ENCODE peak calls at places on chromosomes 2 and 18, in five cellular contexts. R, J, O, A and G are unnamed samples.

GRCh38 chr18:39389800-39390379 is 1824.3 kb upstream of the CELF4 start:
- DNase-seq in R (no peak), J (peak; percentile 33), O (no peak), A (peak; percentile 15), G (no peak)

GRCh38 chr2:240458044-240458899 is 22.8 kb downstream of the GPC1 start:
- DNase-seq in R (no peak), J (no peak), O (no peak), A (no peak), G (no peak)

GRCh38 chr2:206004004-206004693 is 81.8 kb downstream of the INO80D start:
- DNase-seq in R (no peak), J (peak; percentile 53), O (peak; percentile 45), A (peak; percentile 39), G (peak; percentile 14)

GRCh38 chr2:199975297-199975895 is 20.0 kb downstream of the MAIP1 start:
- DNase-seq in R (no peak), J (no peak), O (no peak), A (no peak), G (no peak)

GRCh38 chr2:188181884-188182283 is 109.8 kb upstream of the GULP1 start:
- DNase-seq in R (no peak), J (no peak), O (no peak), A (no peak), G (no peak)

GRCh38 chr2:219252570-219252899 is 508 bp upstream of the TUBA4B start:
- DNase-seq in R (no peak), J (no peak), O (peak; percentile 26), A (no peak), G (peak; percentile 43)

GRCh38 chr2:107772380-107772779 is 54.3 kb upstream of the RGPD4 start:
- DNase-seq in R (no peak), J (no peak), O (no peak), A (no peak), G (no peak)

GRCh38 chr18:57921708-57922107 is 118.6 kb upstream of the ATP8B1 start:
- DNase-seq in R (no peak), J (peak; percentile 12), O (peak; percentile 55), A (no peak), G (no peak)

GRCh38 chr2:65128297-65129190 is 1.4 kb downstream of the RAB1A start:
- DNase-seq in R (no peak), J (no peak), O (no peak), A (no peak), G (no peak)

GRCh38 chr18:62618735-62619134 is 95.9 kb downstream of the ZCCHC2 start:
- DNase-seq in R (no peak), J (no peak), O (no peak), A (no peak), G (no peak)

GRCh38 chr2:173815778-173816177 is 149.4 kb downstream of the SP3 start:
- DNase-seq in R (no peak), J (no peak), O (peak; percentile 57), A (no peak), G (no peak)

GRCh38 chr18:37484893-37485834 is 80.4 kb downstream of the CELF4 start:
- DNase-seq in R (no peak), J (no peak), O (peak; percentile 68), A (peak; percentile 43), G (no peak)

GRCh38 chr2:189297446-189297845 is 117.9 kb upstream of the COL5A2 start:
- DNase-seq in R (no peak), J (no peak), O (no peak), A (no peak), G (no peak)

GRCh38 chr2:1613078-1613445 is 131.3 kb downstream of the PXDN start:
- DNase-seq in R (no peak), J (no peak), O (no peak), A (no peak), G (peak; percentile 16)

GRCh38 chr2:96953611-96954489 is 32.5 kb downstream of the FAM178B start:
- DNase-seq in R (no peak), J (no peak), O (no peak), A (no peak), G (no peak)

GRCh38 chr2:104378853-104379374 is 475.0 kb upstream of the POU3F3 start:
- DNase-seq in R (no peak), J (peak; percentile 4), O (peak; percentile 5), A (peak; percentile 3), G (peak; percentile 77)

GRCh38 chr2:17584689-17585088 is 44.2 kb downstream of the VSNL1 start:
- DNase-seq in R (no peak), J (no peak), O (no peak), A (no peak), G (no peak)

GRCh38 chr2:129903586-129904425 is 75.7 kb upstream of the RAB6C start:
- DNase-seq in R (no peak), J (no peak), O (peak; percentile 4), A (no peak), G (peak; percentile 55)

GRCh38 chr2:138365581-138365980 is 136.0 kb upstream of the SPOPL start:
- DNase-seq in R (no peak), J (no peak), O (no peak), A (no peak), G (no peak)
- TF ChIP-seq USF2 in R (no peak), J (no peak), O (no peak), A (no peak), G (no peak)

DNA sequence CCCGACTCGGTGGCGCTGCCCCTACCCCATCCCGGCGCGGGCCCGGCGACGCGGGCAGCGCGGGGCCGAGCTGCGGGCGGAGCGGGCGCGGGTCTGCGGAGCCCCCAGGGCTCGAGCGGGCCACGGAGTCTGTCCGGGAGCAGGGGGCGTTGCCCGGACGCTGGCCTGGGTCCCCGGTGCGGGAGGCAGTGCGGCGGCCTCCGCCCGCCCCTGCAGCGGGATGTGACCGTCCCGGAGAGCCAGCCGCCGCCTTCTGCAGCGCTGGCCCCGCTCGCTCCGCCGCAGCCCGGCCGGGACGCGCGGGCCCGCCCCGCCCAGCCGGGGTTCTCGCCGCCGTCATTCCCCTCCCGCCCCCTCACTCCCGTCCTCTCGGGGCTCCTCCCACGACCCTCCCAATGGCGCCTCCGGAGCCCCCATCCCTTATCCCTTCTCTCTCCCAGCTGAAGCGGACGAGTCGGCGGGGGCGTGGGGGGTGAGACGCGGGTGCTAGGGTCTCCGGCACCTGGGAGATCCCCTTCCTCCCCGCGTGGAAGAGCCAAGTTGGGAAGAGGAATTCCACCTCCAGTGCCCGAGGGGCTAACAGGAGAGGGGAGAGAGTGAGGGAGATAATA is at the start of gene FNDC4:
- DNase-seq in R (no peak), J (no peak), O (peak; percentile 41), A (no peak), G (peak; percentile 94)
- TF ChIP-seq POLR2AphosphoS5 in R (no peak), J (no peak), O (no peak), A (no peak), G (peak; percentile 46)

DNA sequence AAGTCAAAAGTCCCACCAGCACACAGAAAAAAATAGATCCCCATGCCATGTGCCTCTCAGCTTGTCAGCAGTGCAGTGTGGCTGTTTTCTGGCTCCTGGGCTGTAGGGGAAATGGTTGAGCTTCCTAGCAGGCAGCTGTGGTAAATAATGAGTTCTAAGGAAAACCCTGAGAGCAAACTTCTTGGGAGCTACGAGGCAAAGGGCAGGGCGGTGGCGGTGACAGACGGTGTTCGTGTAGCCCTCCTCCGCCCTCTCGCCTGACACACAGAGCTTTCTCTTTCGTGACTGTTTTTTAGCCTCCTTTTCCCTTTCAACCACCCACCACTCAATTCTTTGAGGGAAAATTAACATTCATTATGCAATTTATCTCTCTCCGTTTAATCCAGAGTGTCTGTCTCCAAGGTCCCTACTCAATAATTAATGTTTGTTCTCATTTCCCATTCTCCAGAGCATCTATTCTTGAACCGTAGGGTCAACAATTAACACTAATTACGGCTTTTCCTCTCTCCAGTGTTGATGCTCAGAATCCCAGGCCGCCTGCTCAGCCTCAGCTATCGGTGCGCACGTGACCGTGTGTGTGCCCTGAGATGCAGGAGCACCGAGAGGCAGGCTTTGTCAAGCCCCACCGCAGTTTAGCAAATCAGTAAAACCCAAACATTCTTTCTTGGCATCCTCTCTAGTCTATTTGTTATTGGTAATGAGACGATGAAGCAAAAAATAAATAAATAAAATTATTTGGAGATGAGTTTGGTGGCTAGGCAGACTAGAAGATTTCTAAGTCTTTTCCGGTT is 50.1 kb downstream of the KIAA2012 start:
- DNase-seq in R (no peak), J (no peak), O (no peak), A (no peak), G (no peak)
- TF ChIP-seq USF2 in R (no peak), J (no peak), O (peak; percentile 29), A (peak; percentile 63), G (no peak)

DNA sequence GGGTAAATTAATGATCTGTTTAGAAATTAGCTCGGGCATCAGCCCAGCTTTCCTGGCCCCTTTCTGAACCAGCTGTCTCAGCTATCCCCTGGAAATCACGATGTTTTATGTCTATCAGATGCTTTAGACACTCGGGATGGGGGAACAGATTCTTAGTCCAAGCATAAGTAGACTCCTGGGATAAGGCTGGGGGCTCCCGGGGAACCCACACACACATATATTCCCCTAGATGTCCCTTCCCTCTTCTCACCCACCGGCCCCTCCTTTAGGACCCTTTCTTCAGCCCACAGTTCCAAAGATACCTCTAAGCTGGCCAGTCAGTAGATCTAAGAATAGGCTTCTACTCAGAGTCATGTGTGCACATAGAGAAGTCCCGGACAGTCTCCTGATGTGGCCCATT is 151.5 kb upstream of the COPS8 start:
- DNase-seq in R (no peak), J (no peak), O (no peak), A (no peak), G (no peak)
- TF ChIP-seq POLR2AphosphoS5 in R (no peak), J (no peak), O (no peak), A (no peak), G (no peak)

GRCh38 chr2:85802337-85803103 is 48.7 kb downstream of the ATOH8 start:
- DNase-seq in R (no peak), J (no peak), O (no peak), A (no peak), G (no peak)
- TF ChIP-seq USF2 in R (no peak), J (no peak), O (no peak), A (no peak), G (no peak)

GRCh38 chr2:230323385-230324106 is 3.4 kb upstream of the SP140L start:
- DNase-seq in R (no peak), J (peak; percentile 64), O (peak; percentile 69), A (no peak), G (peak; percentile 79)
- TF ChIP-seq POLR2AphosphoS5 in R (no peak), J (peak; percentile 58), O (no peak), A (no peak), G (no peak)

GRCh38 chr2:40165503-40165867 is 286.4 kb downstream of the SLC8A1 start:
- DNase-seq in R (no peak), J (no peak), O (no peak), A (no peak), G (no peak)
- TF ChIP-seq USF2 in R (no peak), J (no peak), O (no peak), A (no peak), G (no peak)